ENCODE peak calls at places on chromosomes 1 and 21, in seven cellular contexts. One of them, this sample, is unnamed.

GRCh38 chr21:45698493-45698947 is 55.0 kb downstream of the PCBP3 start:
- DNase-seq in choroid plexus epithelial cell: peak
- DNase-seq in pancreas: peak
- DNase-seq in neural crest cell: no peak
- DNase-seq in HAP-1: no peak
- DNase-seq in GDM1: no peak
- DNase-seq in EH: peak
- DNase-seq in this sample: no peak

GRCh38 chr21:32484706-32485380 is 72.3 kb downstream of the EVA1C start:
- DNase-seq in choroid plexus epithelial cell: no peak
- DNase-seq in pancreas: peak
- DNase-seq in neural crest cell: no peak
- DNase-seq in HAP-1: no peak
- DNase-seq in GDM1: no peak
- DNase-seq in EH: no peak
- DNase-seq in this sample: no peak

GRCh38 chr1:211750599-211750998 is 75.2 kb upstream of the NEK2 start:
- DNase-seq in choroid plexus epithelial cell: no peak
- DNase-seq in pancreas: no peak
- DNase-seq in neural crest cell: no peak
- DNase-seq in HAP-1: peak
- DNase-seq in GDM1: no peak
- DNase-seq in EH: no peak
- DNase-seq in this sample: no peak

GRCh38 chr1:180773210-180773865 is 139.4 kb upstream of the KIAA1614 start:
- DNase-seq in choroid plexus epithelial cell: peak
- DNase-seq in pancreas: no peak
- DNase-seq in neural crest cell: no peak
- DNase-seq in HAP-1: no peak
- DNase-seq in GDM1: no peak
- DNase-seq in EH: peak
- DNase-seq in this sample: no peak

GRCh38 chr1:31771891-31772668 is 7.9 kb upstream of the ADGRB2 start:
- DNase-seq in choroid plexus epithelial cell: peak
- DNase-seq in pancreas: no peak
- DNase-seq in neural crest cell: no peak
- DNase-seq in HAP-1: no peak
- DNase-seq in GDM1: no peak
- DNase-seq in EH: peak
- DNase-seq in this sample: no peak

GRCh38 chr1:210935905-210936304 is 198.0 kb downstream of the KCNH1 start:
- DNase-seq in choroid plexus epithelial cell: no peak
- DNase-seq in pancreas: no peak
- DNase-seq in neural crest cell: no peak
- DNase-seq in HAP-1: no peak
- DNase-seq in GDM1: no peak
- DNase-seq in EH: no peak
- DNase-seq in this sample: no peak

GRCh38 chr1:180167021-180167701 is 12.5 kb downstream of the QSOX1 start:
- DNase-seq in choroid plexus epithelial cell: peak
- DNase-seq in pancreas: no peak
- DNase-seq in neural crest cell: no peak
- DNase-seq in HAP-1: no peak
- DNase-seq in GDM1: no peak
- DNase-seq in EH: peak
- DNase-seq in this sample: no peak

GRCh38 chr1:114828251-114828650 is 26.4 kb upstream of the SYCP1 start:
- DNase-seq in choroid plexus epithelial cell: peak
- DNase-seq in pancreas: no peak
- DNase-seq in neural crest cell: no peak
- DNase-seq in HAP-1: no peak
- DNase-seq in GDM1: no peak
- DNase-seq in EH: peak
- DNase-seq in this sample: no peak

GRCh38 chr21:37496972-37497371 is 130.4 kb downstream of the DYRK1A start:
- DNase-seq in choroid plexus epithelial cell: peak
- DNase-seq in pancreas: no peak
- DNase-seq in neural crest cell: no peak
- DNase-seq in HAP-1: no peak
- DNase-seq in GDM1: no peak
- DNase-seq in EH: peak
- DNase-seq in this sample: no peak

GRCh38 chr1:59154406-59154805 is 142.5 kb upstream of the FGGY start:
- DNase-seq in choroid plexus epithelial cell: no peak
- DNase-seq in pancreas: no peak
- DNase-seq in neural crest cell: no peak
- DNase-seq in HAP-1: no peak
- DNase-seq in GDM1: no peak
- DNase-seq in EH: peak
- DNase-seq in this sample: no peak

GRCh38 chr1:73943270-73943669 is 254.7 kb downstream of the LRRIQ3 start:
- DNase-seq in choroid plexus epithelial cell: no peak
- DNase-seq in pancreas: no peak
- DNase-seq in neural crest cell: no peak
- DNase-seq in HAP-1: no peak
- DNase-seq in GDM1: no peak
- DNase-seq in EH: no peak
- DNase-seq in this sample: no peak

GRCh38 chr21:35206141-35207125 is 157.3 kb upstream of the RUNX1 start:
- DNase-seq in choroid plexus epithelial cell: no peak
- DNase-seq in pancreas: peak
- DNase-seq in neural crest cell: no peak
- DNase-seq in HAP-1: no peak
- DNase-seq in GDM1: no peak
- DNase-seq in EH: no peak
- DNase-seq in this sample: no peak

GRCh38 chr1:98133151-98133550 is 212.3 kb upstream of the DPYD start:
- DNase-seq in choroid plexus epithelial cell: no peak
- DNase-seq in pancreas: no peak
- DNase-seq in neural crest cell: no peak
- DNase-seq in HAP-1: no peak
- DNase-seq in GDM1: no peak
- DNase-seq in EH: peak
- DNase-seq in this sample: no peak

GRCh38 chr1:224592636-224593579 is 23.2 kb upstream of the CNIH3 start:
- DNase-seq in choroid plexus epithelial cell: peak
- DNase-seq in pancreas: no peak
- DNase-seq in neural crest cell: no peak
- DNase-seq in HAP-1: no peak
- DNase-seq in GDM1: peak
- DNase-seq in EH: peak
- DNase-seq in this sample: peak

GRCh38 chr21:45278156-45278911 is 9.4 kb downstream of the POFUT2 start:
- DNase-seq in choroid plexus epithelial cell: no peak
- DNase-seq in pancreas: no peak
- DNase-seq in neural crest cell: no peak
- DNase-seq in HAP-1: no peak
- DNase-seq in GDM1: no peak
- DNase-seq in EH: no peak
- DNase-seq in this sample: no peak

GRCh38 chr1:198157847-198158765 is 1.3 kb downstream of the NEK7 start:
- DNase-seq in choroid plexus epithelial cell: peak
- DNase-seq in pancreas: no peak
- DNase-seq in neural crest cell: no peak
- DNase-seq in HAP-1: peak
- DNase-seq in GDM1: peak
- DNase-seq in EH: peak
- DNase-seq in this sample: no peak

GRCh38 chr1:27499142-27499541 is 9.2 kb upstream of the WASF2 start:
- DNase-seq in choroid plexus epithelial cell: no peak
- DNase-seq in pancreas: no peak
- DNase-seq in neural crest cell: no peak
- DNase-seq in HAP-1: no peak
- DNase-seq in GDM1: no peak
- DNase-seq in EH: no peak
- DNase-seq in this sample: no peak

GRCh38 chr21:46055863-46056281 is 42.0 kb upstream of the COL6A2 start:
- DNase-seq in choroid plexus epithelial cell: no peak
- DNase-seq in pancreas: no peak
- DNase-seq in neural crest cell: no peak
- DNase-seq in HAP-1: no peak
- DNase-seq in GDM1: no peak
- DNase-seq in EH: no peak
- DNase-seq in this sample: no peak

GRCh38 chr1:112697781-112698201 is 9.1 kb downstream of the RHOC start:
- DNase-seq in choroid plexus epithelial cell: no peak
- DNase-seq in pancreas: no peak
- DNase-seq in neural crest cell: no peak
- DNase-seq in HAP-1: no peak
- DNase-seq in GDM1: no peak
- DNase-seq in EH: no peak
- DNase-seq in this sample: no peak

GRCh38 chr1:28259935-28260802 is 851 bp downstream of the SESN2 start:
- DNase-seq in choroid plexus epithelial cell: peak
- DNase-seq in pancreas: peak
- DNase-seq in neural crest cell: peak
- DNase-seq in HAP-1: peak
- DNase-seq in GDM1: peak
- DNase-seq in EH: peak
- DNase-seq in this sample: peak

GRCh38 chr1:158037876-158038359 is 44.5 kb downstream of the KIRREL1 start:
- DNase-seq in choroid plexus epithelial cell: peak
- DNase-seq in pancreas: peak
- DNase-seq in neural crest cell: no peak
- DNase-seq in HAP-1: no peak
- DNase-seq in GDM1: no peak
- DNase-seq in EH: peak
- DNase-seq in this sample: peak

GRCh38 chr1:33466159-33466558 is 6.3 kb upstream of the ZSCAN20 start:
- DNase-seq in choroid plexus epithelial cell: no peak
- DNase-seq in pancreas: no peak
- DNase-seq in neural crest cell: no peak
- DNase-seq in HAP-1: no peak
- DNase-seq in GDM1: no peak
- DNase-seq in EH: peak
- DNase-seq in this sample: no peak

GRCh38 chr1:180935326-180936109 is 22.8 kb downstream of the KIAA1614 start:
- DNase-seq in choroid plexus epithelial cell: no peak
- DNase-seq in pancreas: no peak
- DNase-seq in neural crest cell: no peak
- DNase-seq in HAP-1: no peak
- DNase-seq in GDM1: no peak
- DNase-seq in EH: no peak
- DNase-seq in this sample: no peak

GRCh38 chr1:38860464-38860816 is 868 bp upstream of the RRAGC start:
- DNase-seq in choroid plexus epithelial cell: peak
- DNase-seq in pancreas: no peak
- DNase-seq in neural crest cell: no peak
- DNase-seq in HAP-1: no peak
- DNase-seq in GDM1: no peak
- DNase-seq in EH: peak
- DNase-seq in this sample: no peak

GRCh38 chr1:154767315-154768240 is 102.5 kb downstream of the KCNN3 start:
- DNase-seq in choroid plexus epithelial cell: peak
- DNase-seq in pancreas: no peak
- DNase-seq in neural crest cell: no peak
- DNase-seq in HAP-1: no peak
- DNase-seq in GDM1: no peak
- DNase-seq in EH: peak
- DNase-seq in this sample: no peak

GRCh38 chr1:68141079-68141800 is 90.8 kb upstream of the DIRAS3 start:
- DNase-seq in choroid plexus epithelial cell: peak
- DNase-seq in pancreas: no peak
- DNase-seq in neural crest cell: peak
- DNase-seq in HAP-1: peak
- DNase-seq in GDM1: no peak
- DNase-seq in EH: peak
- DNase-seq in this sample: no peak

GRCh38 chr1:98662354-98662665 is 789 bp downstream of the SNX7 start:
- DNase-seq in choroid plexus epithelial cell: no peak
- DNase-seq in pancreas: no peak
- DNase-seq in neural crest cell: no peak
- DNase-seq in HAP-1: no peak
- DNase-seq in GDM1: no peak
- DNase-seq in EH: peak
- DNase-seq in this sample: no peak

GRCh38 chr1:85850238-85850637 is 142.0 kb upstream of the ZNHIT6 start:
- DNase-seq in choroid plexus epithelial cell: peak
- DNase-seq in pancreas: no peak
- DNase-seq in neural crest cell: no peak
- DNase-seq in HAP-1: no peak
- DNase-seq in GDM1: no peak
- DNase-seq in EH: peak
- DNase-seq in this sample: peak

GRCh38 chr1:174990382-174990999 is 9.3 kb upstream of the CACYBP start:
- DNase-seq in choroid plexus epithelial cell: peak
- DNase-seq in pancreas: no peak
- DNase-seq in neural crest cell: no peak
- DNase-seq in HAP-1: peak
- DNase-seq in GDM1: peak
- DNase-seq in EH: peak
- DNase-seq in this sample: no peak

GRCh38 chr1:226432586-226433360 is 24.9 kb upstream of the PARP1 start:
- DNase-seq in choroid plexus epithelial cell: no peak
- DNase-seq in pancreas: no peak
- DNase-seq in neural crest cell: no peak
- DNase-seq in HAP-1: no peak
- DNase-seq in GDM1: no peak
- DNase-seq in EH: no peak
- DNase-seq in this sample: no peak

GRCh38 chr1:14706656-14707055 is 108.2 kb downstream of the KAZN start:
- DNase-seq in choroid plexus epithelial cell: no peak
- DNase-seq in pancreas: no peak
- DNase-seq in neural crest cell: no peak
- DNase-seq in HAP-1: no peak
- DNase-seq in GDM1: no peak
- DNase-seq in EH: no peak
- DNase-seq in this sample: no peak

GRCh38 chr1:192506741-192507155 is 68.8 kb upstream of the RGS1 start:
- DNase-seq in choroid plexus epithelial cell: peak
- DNase-seq in pancreas: no peak
- DNase-seq in neural crest cell: no peak
- DNase-seq in HAP-1: peak
- DNase-seq in GDM1: peak
- DNase-seq in EH: peak
- DNase-seq in this sample: peak

GRCh38 chr1:63701187-63701586 is 72.6 kb upstream of the ROR1 start:
- DNase-seq in choroid plexus epithelial cell: no peak
- DNase-seq in pancreas: peak
- DNase-seq in neural crest cell: no peak
- DNase-seq in HAP-1: no peak
- DNase-seq in GDM1: no peak
- DNase-seq in EH: no peak
- DNase-seq in this sample: peak

GRCh38 chr1:116855788-116856187 is 53.9 kb upstream of the PTGFRN start:
- DNase-seq in choroid plexus epithelial cell: peak
- DNase-seq in pancreas: no peak
- DNase-seq in neural crest cell: no peak
- DNase-seq in HAP-1: peak
- DNase-seq in GDM1: no peak
- DNase-seq in EH: peak
- DNase-seq in this sample: no peak

GRCh38 chr1:158095737-158096335 is 84.9 kb upstream of the CD1D start:
- DNase-seq in choroid plexus epithelial cell: peak
- DNase-seq in pancreas: no peak
- DNase-seq in neural crest cell: no peak
- DNase-seq in HAP-1: peak
- DNase-seq in GDM1: no peak
- DNase-seq in EH: peak
- DNase-seq in this sample: peak

This sample was measured in Calu3.